ENCODE peak calls at places on chromosomes 5 and 9, in four cellular contexts. L, B, X and J are unnamed samples.
A peak's percentile ranks its signal among the peaks of the same experiment; 100 is the strongest.

GRCh38 chr5:60586307-60586901 is 113.6 kb downstream of the DEPDC1B start:
- DNase-seq in X (peak; percentile 58), L (no peak), B (no peak), J (peak; percentile 20)

GRCh38 chr9:95644377-95644776 is 127.6 kb upstream of the PTCH1 start:
- DNase-seq in X (no peak), B (no peak), L (no peak), J (no peak)

GRCh38 chr5:122591828-122592227 is 183.1 kb upstream of the SNX2 start:
- DNase-seq in B (no peak), L (no peak), X (no peak), J (no peak)

GRCh38 chr9:111807197-111807596 is 12.5 kb upstream of the SHOC1 start:
- DNase-seq in B (no peak), L (peak; percentile 39), X (peak; percentile 37), J (no peak)

GRCh38 chr5:133565993-133566392 is 46.3 kb downstream of the FSTL4 start:
- DNase-seq in B (no peak), X (peak; percentile 22), L (peak; percentile 30), J (peak; percentile 9)

GRCh38 chr5:172031894-172032461 is 25.5 kb upstream of the FBXW11 start:
- DNase-seq in X (no peak), L (no peak), B (no peak), J (no peak)

GRCh38 chr5:107466233-107466769 is 204.4 kb downstream of the EFNA5 start:
- DNase-seq in B (no peak), X (peak; percentile 88), L (peak; percentile 98), J (peak; percentile 39)

GRCh38 chr5:149719666-149720065 is 10.4 kb upstream of the PPARGC1B start:
- DNase-seq in L (peak; percentile 82), B (no peak), X (peak; percentile 37), J (no peak)

GRCh38 chr5:72445969-72446368 is 61.2 kb downstream of the ZNF366 start:
- DNase-seq in B (no peak), L (no peak), X (no peak), J (no peak)

GRCh38 chr9:92639124-92639523 is 30.8 kb downstream of the IPPK start:
- DNase-seq in L (no peak), X (no peak), B (no peak), J (no peak)

GRCh38 chr5:39716532-39716971 is 291.8 kb upstream of the DAB2 start:
- DNase-seq in L (peak; percentile 31), B (no peak), X (peak; percentile 66), J (peak; percentile 44)

GRCh38 chr9:23825143-23825531 is 903 bp downstream of the ELAVL2 start:
- DNase-seq in B (no peak), L (peak; percentile 45), X (no peak), J (no peak)

GRCh38 chr9:120733190-120733589 is 18.9 kb upstream of the MEGF9 start:
- DNase-seq in X (peak; percentile 93), B (no peak), L (no peak), J (peak; percentile 55)

GRCh38 chr5:1914471-1914870 is 31.7 kb upstream of the IRX4 start:
- DNase-seq in X (no peak), L (no peak), B (no peak), J (no peak)

GRCh38 chr5:55176176-55176818 is 3.3 kb upstream of the CDC20B start:
- DNase-seq in X (no peak), B (no peak), L (peak; percentile 53), J (no peak)
- H3K4me3 ChIP-seq in X (peak overlapping the region; percentile 21), B (no peak overlapping the region), L (peak overlapping the region; percentile 54), J (peak overlapping the region; percentile 40)

DNA sequence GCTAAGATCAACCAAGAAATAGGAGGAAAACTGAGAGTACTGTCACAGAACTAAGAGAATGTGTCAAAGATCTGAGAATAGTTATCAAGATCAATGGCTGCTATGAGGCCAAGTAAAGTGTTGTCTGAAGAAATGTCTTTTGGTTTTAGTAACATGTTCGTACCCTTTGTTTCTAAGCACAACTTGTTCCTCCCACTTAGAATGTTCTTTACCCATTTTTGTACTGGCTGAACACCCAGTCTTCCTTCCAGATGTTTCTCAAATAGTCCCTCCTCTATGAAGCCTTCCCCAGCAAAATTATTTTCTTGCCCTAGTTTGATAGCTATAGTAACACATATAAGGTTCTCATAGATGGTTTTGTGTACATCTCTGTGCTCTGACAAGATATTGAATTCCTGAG is 191.5 kb downstream of the WDR70 start:
- DNase-seq in B (no peak), L (no peak), X (no peak), J (no peak)
- TF ChIP-seq CTCF in B (no peak), L (no peak), X (no peak), J (no peak)

GRCh38 chr5:93572773-93573626 is 8.0 kb downstream of the NR2F1-AS1 start:
- DNase-seq in L (peak; percentile 29), X (peak; percentile 60), B (no peak), J (peak; percentile 52)
- H3K4me3 ChIP-seq in L (peak overlapping the region; percentile 33), X (no peak overlapping the region), B (peak overlapping the region; percentile 8), J (peak overlapping the region; percentile 49)

GRCh38 chr5:159525117-159525516 is 194.8 kb upstream of the IL12B start:
- DNase-seq in B (no peak), L (no peak), X (peak; percentile 68), J (no peak)
- TF ChIP-seq CTCF in B (no peak), L (no peak), X (no peak), J (no peak)

DNA sequence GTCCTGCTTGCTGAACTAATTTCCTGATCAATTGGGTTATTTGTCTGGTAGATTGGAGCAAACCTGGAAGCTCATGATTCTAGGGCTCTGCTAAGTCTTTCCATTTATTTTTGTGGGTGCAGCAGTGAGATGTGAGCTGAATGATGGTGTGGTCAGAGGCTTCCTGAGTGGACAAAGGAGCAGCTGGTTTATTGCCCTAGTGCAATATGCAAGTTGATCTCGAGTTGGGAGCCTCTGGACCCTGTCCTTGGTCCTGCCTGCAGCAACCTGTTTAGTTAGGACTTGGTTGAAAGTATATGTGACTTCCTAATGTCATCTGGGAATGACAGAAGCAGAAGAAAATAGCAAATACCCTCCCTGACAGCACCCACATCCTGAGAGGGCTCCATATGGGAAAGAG is 4.2 kb upstream of the UNC5A start:
- DNase-seq in X (peak; percentile 19), B (no peak), L (no peak), J (no peak)
- H3K4me3 ChIP-seq in X (no peak overlapping the region), B (no peak overlapping the region), L (no peak overlapping the region), J (no peak overlapping the region)

DNA sequence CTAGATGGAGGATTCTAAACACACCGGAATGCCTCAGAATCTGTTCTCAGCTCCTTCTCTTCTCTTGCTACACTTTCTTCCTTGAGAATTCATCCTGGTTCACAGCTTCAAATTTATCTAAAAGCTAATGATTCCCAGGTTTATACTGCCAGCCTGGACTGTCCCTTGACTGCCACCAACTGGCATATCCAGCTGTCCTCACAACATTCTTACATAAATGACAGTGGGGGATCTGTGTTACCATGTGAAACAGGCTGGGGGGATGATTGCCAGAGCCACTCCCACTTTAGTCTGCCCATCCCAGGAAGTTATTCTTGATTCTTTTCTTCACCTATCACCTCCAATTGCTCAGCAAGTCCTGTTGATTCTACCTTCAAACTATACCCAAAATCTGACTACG is 27.2 kb upstream of the ZFR start:
- DNase-seq in B (no peak), X (peak; percentile 9), L (no peak), J (no peak)
- TF ChIP-seq CTCF in B (no peak), X (no peak), L (no peak), J (no peak)